ENCODE peak calls at places on chromosome X, in nine cellular contexts. One of them, this sample, is unnamed.

GRCh38 chrX:23786268-23786815 is 3.4 kb downstream of the SAT1 start:
- DNase-seq in A549: peak; percentile 60
- DNase-seq in stomach: no peak
- DNase-seq in transverse colon: no peak
- DNase-seq in sigmoid colon: no peak
- DNase-seq in suprapubic skin: no peak
- DNase-seq in SK-N-SH: no peak
- DNase-seq in upper lobe of left lung: peak; percentile 51
- DNase-seq in ovary: no peak
- DNase-seq in this sample: no peak

GRCh38 chrX:108224727-108225455 is 133.3 kb downstream of the ATG4A start:
- DNase-seq in A549: peak; percentile 38
- DNase-seq in stomach: no peak
- DNase-seq in transverse colon: no peak
- DNase-seq in sigmoid colon: no peak
- DNase-seq in suprapubic skin: no peak
- DNase-seq in SK-N-SH: peak; percentile 19
- DNase-seq in upper lobe of left lung: no peak
- DNase-seq in ovary: peak; percentile 26
- DNase-seq in this sample: no peak

GRCh38 chrX:34491126-34491525 is 166.0 kb downstream of the TMEM47 start:
- DNase-seq in A549: no peak
- DNase-seq in stomach: no peak
- DNase-seq in transverse colon: no peak
- DNase-seq in sigmoid colon: no peak
- DNase-seq in suprapubic skin: no peak
- DNase-seq in SK-N-SH: no peak
- DNase-seq in upper lobe of left lung: no peak
- DNase-seq in ovary: no peak
- DNase-seq in this sample: no peak

GRCh38 chrX:3638280-3638873 is 75.1 kb downstream of the PRKX start:
- DNase-seq in A549: peak; percentile 37
- DNase-seq in stomach: peak; percentile 53
- DNase-seq in transverse colon: peak; percentile 44
- DNase-seq in sigmoid colon: no peak
- DNase-seq in suprapubic skin: no peak
- DNase-seq in SK-N-SH: peak; percentile 57
- DNase-seq in upper lobe of left lung: peak; percentile 29
- DNase-seq in ovary: peak; percentile 42
- DNase-seq in this sample: peak; percentile 29

GRCh38 chrX:136766785-136767103 is 14.0 kb downstream of the ARHGEF6 start:
- DNase-seq in A549: no peak
- DNase-seq in stomach: no peak
- DNase-seq in transverse colon: no peak
- DNase-seq in sigmoid colon: no peak
- DNase-seq in suprapubic skin: no peak
- DNase-seq in SK-N-SH: no peak
- DNase-seq in upper lobe of left lung: no peak
- DNase-seq in ovary: peak; percentile 64
- DNase-seq in this sample: no peak

GRCh38 chrX:17608898-17609297 is 128.4 kb upstream of the SCML1 start:
- DNase-seq in A549: no peak
- DNase-seq in stomach: no peak
- DNase-seq in transverse colon: no peak
- DNase-seq in sigmoid colon: no peak
- DNase-seq in suprapubic skin: no peak
- DNase-seq in SK-N-SH: no peak
- DNase-seq in upper lobe of left lung: peak; percentile 26
- DNase-seq in ovary: no peak
- DNase-seq in this sample: no peak

GRCh38 chrX:10769165-10769564 is 148.8 kb upstream of the MID1 start:
- DNase-seq in A549: peak; percentile 46
- DNase-seq in stomach: no peak
- DNase-seq in transverse colon: no peak
- DNase-seq in sigmoid colon: no peak
- DNase-seq in suprapubic skin: no peak
- DNase-seq in SK-N-SH: peak; percentile 36
- DNase-seq in upper lobe of left lung: no peak
- DNase-seq in ovary: no peak
- DNase-seq in this sample: no peak

GRCh38 chrX:109535578-109535977 is 1.1 kb upstream of the NXT2 start:
- DNase-seq in A549: no peak
- DNase-seq in stomach: no peak
- DNase-seq in transverse colon: no peak
- DNase-seq in sigmoid colon: no peak
- DNase-seq in suprapubic skin: no peak
- DNase-seq in SK-N-SH: peak; percentile 54
- DNase-seq in upper lobe of left lung: no peak
- DNase-seq in ovary: no peak
- DNase-seq in this sample: no peak

GRCh38 chrX:130606415-130606814 is 204.6 kb downstream of the RBMX2 start:
- DNase-seq in A549: no peak
- DNase-seq in stomach: no peak
- DNase-seq in transverse colon: no peak
- DNase-seq in sigmoid colon: no peak
- DNase-seq in suprapubic skin: no peak
- DNase-seq in SK-N-SH: no peak
- DNase-seq in upper lobe of left lung: no peak
- DNase-seq in ovary: no peak
- DNase-seq in this sample: no peak

GRCh38 chrX:118807151-118808017 is 16.2 kb upstream of the ZCCHC12 start:
- DNase-seq in A549: peak; percentile 67
- DNase-seq in stomach: peak; percentile 35
- DNase-seq in transverse colon: peak; percentile 47
- DNase-seq in sigmoid colon: no peak
- DNase-seq in suprapubic skin: no peak
- DNase-seq in SK-N-SH: peak; percentile 45
- DNase-seq in upper lobe of left lung: peak; percentile 37
- DNase-seq in ovary: peak; percentile 47
- DNase-seq in this sample: no peak

GRCh38 chrX:106933538-106933961 is 13.3 kb downstream of the CLDN2 start:
- DNase-seq in A549: peak; percentile 77
- DNase-seq in stomach: peak; percentile 62
- DNase-seq in transverse colon: no peak
- DNase-seq in sigmoid colon: no peak
- DNase-seq in suprapubic skin: no peak
- DNase-seq in SK-N-SH: peak; percentile 19
- DNase-seq in upper lobe of left lung: no peak
- DNase-seq in ovary: peak; percentile 66
- DNase-seq in this sample: no peak

GRCh38 chrX:40099046-40099968 is 1.5 kb upstream of the BCOR start:
- DNase-seq in A549: no peak
- DNase-seq in stomach: no peak
- DNase-seq in transverse colon: peak; percentile 66
- DNase-seq in sigmoid colon: peak; percentile 81
- DNase-seq in suprapubic skin: no peak
- DNase-seq in SK-N-SH: peak; percentile 70
- DNase-seq in upper lobe of left lung: peak; percentile 61
- DNase-seq in ovary: no peak
- DNase-seq in this sample: no peak

GRCh38 chrX:27964432-27964831 is 16.8 kb downstream of the DCAF8L1 start:
- DNase-seq in A549: no peak
- DNase-seq in stomach: no peak
- DNase-seq in transverse colon: no peak
- DNase-seq in sigmoid colon: no peak
- DNase-seq in suprapubic skin: no peak
- DNase-seq in SK-N-SH: no peak
- DNase-seq in upper lobe of left lung: no peak
- DNase-seq in ovary: no peak
- DNase-seq in this sample: no peak

GRCh38 chrX:15714529-15714928 is 23.5 kb upstream of the CA5B start:
- DNase-seq in A549: no peak
- DNase-seq in stomach: no peak
- DNase-seq in transverse colon: no peak
- DNase-seq in sigmoid colon: no peak
- DNase-seq in suprapubic skin: no peak
- DNase-seq in SK-N-SH: no peak
- DNase-seq in upper lobe of left lung: no peak
- DNase-seq in ovary: no peak
- DNase-seq in this sample: no peak
- TF ChIP-seq EP300 in A549: no peak
- TF ChIP-seq EP300 in stomach: no peak
- TF ChIP-seq EP300 in transverse colon: no peak
- TF ChIP-seq EP300 in sigmoid colon: no peak
- TF ChIP-seq EP300 in suprapubic skin: no peak
- TF ChIP-seq EP300 in SK-N-SH: no peak
- TF ChIP-seq EP300 in upper lobe of left lung: no peak
- TF ChIP-seq EP300 in ovary: no peak
- TF ChIP-seq EP300 in this sample: no peak

DNA sequence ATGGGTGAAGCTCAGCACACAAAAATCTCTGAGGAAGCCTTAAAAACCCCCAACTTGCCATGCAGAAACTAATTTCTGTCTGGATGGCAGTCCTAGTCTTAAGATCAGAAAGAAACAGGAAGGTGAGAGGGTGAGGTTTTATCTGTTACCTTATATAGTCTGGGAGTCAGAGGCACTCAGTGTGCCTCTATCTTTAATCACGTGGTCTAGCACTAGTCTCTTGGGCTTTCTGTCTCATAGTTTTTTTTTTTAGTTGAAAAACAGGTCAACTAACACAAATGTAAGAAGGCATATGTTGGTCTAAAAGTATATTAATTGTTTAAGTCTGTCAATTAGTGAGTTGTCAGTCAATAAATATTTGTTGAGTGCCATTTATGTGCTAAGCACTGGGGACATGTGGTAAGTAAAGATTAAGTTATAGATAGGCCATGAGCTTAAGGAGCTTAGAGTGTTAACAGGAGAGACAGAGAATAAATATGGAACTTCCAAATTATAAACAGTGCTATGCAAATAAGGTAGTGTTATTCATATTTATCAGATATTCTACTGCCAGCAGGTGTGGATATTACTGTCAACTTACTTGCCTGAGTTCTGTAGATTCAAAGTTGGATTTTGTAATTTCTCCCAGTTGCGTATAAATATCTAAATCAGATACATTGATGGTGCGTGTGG is 6.9 kb downstream of the CYBB start:
- DNase-seq in A549: no peak
- DNase-seq in stomach: no peak
- DNase-seq in transverse colon: no peak
- DNase-seq in sigmoid colon: no peak
- DNase-seq in suprapubic skin: no peak
- DNase-seq in SK-N-SH: no peak
- DNase-seq in upper lobe of left lung: no peak
- DNase-seq in ovary: no peak
- DNase-seq in this sample: no peak
- H3K27ac ChIP-seq in A549: no peak overlapping the region
- H3K27ac ChIP-seq in stomach: no peak overlapping the region
- H3K27ac ChIP-seq in transverse colon: no peak overlapping the region
- H3K27ac ChIP-seq in sigmoid colon: no peak overlapping the region
- H3K27ac ChIP-seq in suprapubic skin: no peak overlapping the region
- H3K27ac ChIP-seq in SK-N-SH: no peak overlapping the region
- H3K27ac ChIP-seq in upper lobe of left lung: no peak overlapping the region
- H3K27ac ChIP-seq in ovary: no peak overlapping the region
- H3K27ac ChIP-seq in this sample: no peak overlapping the region

GRCh38 chrX:100695991-100696390 is 35.9 kb downstream of the SYTL4 start:
- DNase-seq in A549: peak; percentile 4
- DNase-seq in stomach: no peak
- DNase-seq in transverse colon: no peak
- DNase-seq in sigmoid colon: no peak
- DNase-seq in suprapubic skin: no peak
- DNase-seq in SK-N-SH: no peak
- DNase-seq in upper lobe of left lung: no peak
- DNase-seq in ovary: no peak
- DNase-seq in this sample: no peak

GRCh38 chrX:100704581-100705203 is 27.2 kb downstream of the SYTL4 start:
- DNase-seq in A549: no peak
- DNase-seq in stomach: no peak
- DNase-seq in transverse colon: no peak
- DNase-seq in sigmoid colon: no peak
- DNase-seq in suprapubic skin: no peak
- DNase-seq in SK-N-SH: no peak
- DNase-seq in upper lobe of left lung: no peak
- DNase-seq in ovary: no peak
- DNase-seq in this sample: no peak

GRCh38 chrX:100696699-100697351 is 35.1 kb downstream of the SYTL4 start:
- DNase-seq in A549: no peak
- DNase-seq in stomach: no peak
- DNase-seq in transverse colon: no peak
- DNase-seq in sigmoid colon: no peak
- DNase-seq in suprapubic skin: no peak
- DNase-seq in SK-N-SH: no peak
- DNase-seq in upper lobe of left lung: no peak
- DNase-seq in ovary: no peak
- DNase-seq in this sample: no peak

GRCh38 chrX:100695302-100695701 is 36.6 kb downstream of the SYTL4 start:
- DNase-seq in A549: no peak
- DNase-seq in stomach: no peak
- DNase-seq in transverse colon: no peak
- DNase-seq in sigmoid colon: no peak
- DNase-seq in suprapubic skin: no peak
- DNase-seq in SK-N-SH: peak; percentile 8
- DNase-seq in upper lobe of left lung: no peak
- DNase-seq in ovary: no peak
- DNase-seq in this sample: no peak

GRCh38 chrX:100700809-100701208 is 31.1 kb downstream of the SYTL4 start:
- DNase-seq in A549: no peak
- DNase-seq in stomach: no peak
- DNase-seq in transverse colon: no peak
- DNase-seq in sigmoid colon: no peak
- DNase-seq in suprapubic skin: no peak
- DNase-seq in SK-N-SH: no peak
- DNase-seq in upper lobe of left lung: no peak
- DNase-seq in ovary: no peak
- DNase-seq in this sample: no peak
- H3K4me1 ChIP-seq in A549: no peaks in the 10 kb centered on the region
- H3K4me1 ChIP-seq in stomach: no peaks in the 10 kb centered on the region
- H3K4me1 ChIP-seq in transverse colon: no peaks in the 10 kb centered on the region
- H3K4me1 ChIP-seq in sigmoid colon: no peaks in the 10 kb centered on the region
- H3K4me1 ChIP-seq in suprapubic skin: no peaks in the 10 kb centered on the region
- H3K4me1 ChIP-seq in SK-N-SH: no peaks in the 10 kb centered on the region
- H3K4me1 ChIP-seq in upper lobe of left lung: no peaks in the 10 kb centered on the region
- H3K4me1 ChIP-seq in ovary: no peaks in the 10 kb centered on the region
- H3K4me1 ChIP-seq in this sample: no peaks in the 10 kb centered on the region

DNA sequence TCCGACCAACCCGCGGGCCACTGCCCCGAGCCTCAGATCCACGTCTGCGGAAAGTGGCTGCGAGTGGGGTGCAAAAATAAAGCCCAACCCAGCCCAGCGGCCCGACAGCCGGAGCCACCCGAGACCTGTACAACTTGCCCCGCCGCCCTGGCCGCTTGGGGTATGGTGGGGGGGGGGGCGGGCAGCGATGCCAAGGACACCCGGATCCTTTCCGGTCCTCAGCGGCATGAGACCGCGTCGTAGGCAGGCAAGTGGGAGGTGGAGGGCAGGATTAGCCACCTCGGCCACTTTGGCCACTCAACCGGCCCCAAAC is 1.6 kb downstream of the SLITRK4 start:
- DNase-seq in A549: no peak
- DNase-seq in stomach: no peak
- DNase-seq in transverse colon: no peak
- DNase-seq in sigmoid colon: no peak
- DNase-seq in suprapubic skin: peak; percentile 57
- DNase-seq in SK-N-SH: no peak
- DNase-seq in upper lobe of left lung: no peak
- DNase-seq in ovary: no peak
- DNase-seq in this sample: no peak
- TF ChIP-seq EP300 in A549: no peak
- TF ChIP-seq EP300 in stomach: no peak
- TF ChIP-seq EP300 in transverse colon: no peak
- TF ChIP-seq EP300 in sigmoid colon: no peak
- TF ChIP-seq EP300 in suprapubic skin: no peak
- TF ChIP-seq EP300 in SK-N-SH: no peak
- TF ChIP-seq EP300 in upper lobe of left lung: no peak
- TF ChIP-seq EP300 in ovary: no peak
- TF ChIP-seq EP300 in this sample: no peak

This sample was measured in tibial nerve.